ENCODE peak calls at places on chromosomes 13 and 19, in seven cellular contexts. One of them, this sample, is unnamed.

GRCh38 chr19:5977785-5978605 is at the start of gene RANBP3:
- DNase-seq in NCI-H2081 treated with DMSO at 0.1 percent for 48 hours: peak; percentile 95
- DNase-seq in mesothelial cell of epicardium: peak; percentile 98
- DNase-seq in astrocyte of the hippocampus: peak; percentile 100
- DNase-seq in kidney glomerular epithelial cell: peak; percentile 97
- DNase-seq in uterus: peak; percentile 98
- DNase-seq in stimulated activated CD8-positive, alpha-beta memory T cell treated with anti-CD3 and anti-CD28 coated beads, Interleukin-4, amount 100 ng/mL, for 1 hour: peak; percentile 92
- DNase-seq in this sample: peak; percentile 99

GRCh38 chr19:38564981-38565685 is 52.6 kb downstream of the MAP4K1 start:
- DNase-seq in NCI-H2081 treated with DMSO at 0.1 percent for 48 hours: no peak
- DNase-seq in mesothelial cell of epicardium: no peak
- DNase-seq in astrocyte of the hippocampus: peak; percentile 25
- DNase-seq in kidney glomerular epithelial cell: no peak
- DNase-seq in uterus: no peak
- DNase-seq in stimulated activated CD8-positive, alpha-beta memory T cell treated with anti-CD3 and anti-CD28 coated beads, Interleukin-4, amount 100 ng/mL, for 1 hour: no peak
- DNase-seq in this sample: peak; percentile 72

GRCh38 chr13:53217221-53217620 is 188.6 kb downstream of the OLFM4 start:
- DNase-seq in NCI-H2081 treated with DMSO at 0.1 percent for 48 hours: no peak
- DNase-seq in mesothelial cell of epicardium: no peak
- DNase-seq in astrocyte of the hippocampus: no peak
- DNase-seq in kidney glomerular epithelial cell: no peak
- DNase-seq in uterus: no peak
- DNase-seq in stimulated activated CD8-positive, alpha-beta memory T cell treated with anti-CD3 and anti-CD28 coated beads, Interleukin-4, amount 100 ng/mL, for 1 hour: no peak
- DNase-seq in this sample: no peak

GRCh38 chr19:44718441-44719261 is 19.7 kb downstream of the CEACAM16 start:
- DNase-seq in NCI-H2081 treated with DMSO at 0.1 percent for 48 hours: no peak
- DNase-seq in mesothelial cell of epicardium: no peak
- DNase-seq in astrocyte of the hippocampus: peak; percentile 83
- DNase-seq in kidney glomerular epithelial cell: peak; percentile 48
- DNase-seq in uterus: peak; percentile 62
- DNase-seq in stimulated activated CD8-positive, alpha-beta memory T cell treated with anti-CD3 and anti-CD28 coated beads, Interleukin-4, amount 100 ng/mL, for 1 hour: no peak
- DNase-seq in this sample: peak; percentile 79

GRCh38 chr19:1608414-1609391 is 3.4 kb upstream of the UQCR11 start:
- DNase-seq in NCI-H2081 treated with DMSO at 0.1 percent for 48 hours: no peak
- DNase-seq in mesothelial cell of epicardium: no peak
- DNase-seq in astrocyte of the hippocampus: peak; percentile 21
- DNase-seq in kidney glomerular epithelial cell: no peak
- DNase-seq in uterus: no peak
- DNase-seq in stimulated activated CD8-positive, alpha-beta memory T cell treated with anti-CD3 and anti-CD28 coated beads, Interleukin-4, amount 100 ng/mL, for 1 hour: no peak
- DNase-seq in this sample: no peak

GRCh38 chr13:65468628-65469027 is 1761.5 kb downstream of the PCDH9 start:
- DNase-seq in NCI-H2081 treated with DMSO at 0.1 percent for 48 hours: no peak
- DNase-seq in mesothelial cell of epicardium: no peak
- DNase-seq in astrocyte of the hippocampus: no peak
- DNase-seq in kidney glomerular epithelial cell: no peak
- DNase-seq in uterus: no peak
- DNase-seq in stimulated activated CD8-positive, alpha-beta memory T cell treated with anti-CD3 and anti-CD28 coated beads, Interleukin-4, amount 100 ng/mL, for 1 hour: no peak
- DNase-seq in this sample: no peak

GRCh38 chr13:37295046-37295445 is 189.6 kb upstream of the CSNK1A1L start:
- DNase-seq in NCI-H2081 treated with DMSO at 0.1 percent for 48 hours: no peak
- DNase-seq in mesothelial cell of epicardium: no peak
- DNase-seq in astrocyte of the hippocampus: peak; percentile 20
- DNase-seq in kidney glomerular epithelial cell: no peak
- DNase-seq in uterus: no peak
- DNase-seq in stimulated activated CD8-positive, alpha-beta memory T cell treated with anti-CD3 and anti-CD28 coated beads, Interleukin-4, amount 100 ng/mL, for 1 hour: no peak
- DNase-seq in this sample: peak; percentile 71

GRCh38 chr13:23899555-23899954 is 2.3 kb upstream of the C1QTNF9B start:
- DNase-seq in NCI-H2081 treated with DMSO at 0.1 percent for 48 hours: no peak
- DNase-seq in mesothelial cell of epicardium: no peak
- DNase-seq in astrocyte of the hippocampus: peak; percentile 26
- DNase-seq in kidney glomerular epithelial cell: peak; percentile 13
- DNase-seq in uterus: no peak
- DNase-seq in stimulated activated CD8-positive, alpha-beta memory T cell treated with anti-CD3 and anti-CD28 coated beads, Interleukin-4, amount 100 ng/mL, for 1 hour: no peak
- DNase-seq in this sample: peak; percentile 62

GRCh38 chr19:35846038-35846668 is 6.2 kb downstream of the NPHS1 start:
- DNase-seq in NCI-H2081 treated with DMSO at 0.1 percent for 48 hours: no peak
- DNase-seq in mesothelial cell of epicardium: no peak
- DNase-seq in astrocyte of the hippocampus: no peak
- DNase-seq in kidney glomerular epithelial cell: no peak
- DNase-seq in uterus: no peak
- DNase-seq in stimulated activated CD8-positive, alpha-beta memory T cell treated with anti-CD3 and anti-CD28 coated beads, Interleukin-4, amount 100 ng/mL, for 1 hour: no peak
- DNase-seq in this sample: peak; percentile 72

GRCh38 chr13:49494645-49495044 is 1.1 kb upstream of the PHF11 start:
- DNase-seq in NCI-H2081 treated with DMSO at 0.1 percent for 48 hours: no peak
- DNase-seq in mesothelial cell of epicardium: no peak
- DNase-seq in astrocyte of the hippocampus: no peak
- DNase-seq in kidney glomerular epithelial cell: no peak
- DNase-seq in uterus: no peak
- DNase-seq in stimulated activated CD8-positive, alpha-beta memory T cell treated with anti-CD3 and anti-CD28 coated beads, Interleukin-4, amount 100 ng/mL, for 1 hour: no peak
- DNase-seq in this sample: no peak

GRCh38 chr13:88000239-88000638 is 329.1 kb downstream of the SLITRK5 start:
- DNase-seq in NCI-H2081 treated with DMSO at 0.1 percent for 48 hours: no peak
- DNase-seq in mesothelial cell of epicardium: no peak
- DNase-seq in astrocyte of the hippocampus: peak; percentile 26
- DNase-seq in kidney glomerular epithelial cell: no peak
- DNase-seq in uterus: no peak
- DNase-seq in stimulated activated CD8-positive, alpha-beta memory T cell treated with anti-CD3 and anti-CD28 coated beads, Interleukin-4, amount 100 ng/mL, for 1 hour: no peak
- DNase-seq in this sample: no peak

GRCh38 chr19:41367848-41368301 is 3.9 kb upstream of the B9D2 start:
- DNase-seq in NCI-H2081 treated with DMSO at 0.1 percent for 48 hours: no peak
- DNase-seq in mesothelial cell of epicardium: no peak
- DNase-seq in astrocyte of the hippocampus: peak; percentile 90
- DNase-seq in kidney glomerular epithelial cell: peak; percentile 82
- DNase-seq in uterus: no peak
- DNase-seq in stimulated activated CD8-positive, alpha-beta memory T cell treated with anti-CD3 and anti-CD28 coated beads, Interleukin-4, amount 100 ng/mL, for 1 hour: no peak
- DNase-seq in this sample: peak; percentile 90

GRCh38 chr19:46373573-46374359 is 26.9 kb downstream of the PPP5C start:
- DNase-seq in NCI-H2081 treated with DMSO at 0.1 percent for 48 hours: peak; percentile 86
- DNase-seq in mesothelial cell of epicardium: no peak
- DNase-seq in astrocyte of the hippocampus: peak; percentile 95
- DNase-seq in kidney glomerular epithelial cell: peak; percentile 96
- DNase-seq in uterus: peak; percentile 54
- DNase-seq in stimulated activated CD8-positive, alpha-beta memory T cell treated with anti-CD3 and anti-CD28 coated beads, Interleukin-4, amount 100 ng/mL, for 1 hour: no peak
- DNase-seq in this sample: peak; percentile 93

GRCh38 chr19:38514812-38515633 is 81.5 kb downstream of the RYR1 start:
- DNase-seq in NCI-H2081 treated with DMSO at 0.1 percent for 48 hours: no peak
- DNase-seq in mesothelial cell of epicardium: peak; percentile 62
- DNase-seq in astrocyte of the hippocampus: peak; percentile 81
- DNase-seq in kidney glomerular epithelial cell: no peak
- DNase-seq in uterus: peak; percentile 61
- DNase-seq in stimulated activated CD8-positive, alpha-beta memory T cell treated with anti-CD3 and anti-CD28 coated beads, Interleukin-4, amount 100 ng/mL, for 1 hour: peak; percentile 20
- DNase-seq in this sample: peak; percentile 99

GRCh38 chr19:11478167-11479089 is 2.4 kb downstream of the ELAVL3 start:
- DNase-seq in NCI-H2081 treated with DMSO at 0.1 percent for 48 hours: no peak
- DNase-seq in mesothelial cell of epicardium: no peak
- DNase-seq in astrocyte of the hippocampus: no peak
- DNase-seq in kidney glomerular epithelial cell: no peak
- DNase-seq in uterus: no peak
- DNase-seq in stimulated activated CD8-positive, alpha-beta memory T cell treated with anti-CD3 and anti-CD28 coated beads, Interleukin-4, amount 100 ng/mL, for 1 hour: no peak
- DNase-seq in this sample: peak; percentile 86

GRCh38 chr13:33441015-33441414 is 155.5 kb upstream of the STARD13 start:
- DNase-seq in NCI-H2081 treated with DMSO at 0.1 percent for 48 hours: no peak
- DNase-seq in mesothelial cell of epicardium: no peak
- DNase-seq in astrocyte of the hippocampus: peak; percentile 52
- DNase-seq in kidney glomerular epithelial cell: peak; percentile 39
- DNase-seq in uterus: no peak
- DNase-seq in stimulated activated CD8-positive, alpha-beta memory T cell treated with anti-CD3 and anti-CD28 coated beads, Interleukin-4, amount 100 ng/mL, for 1 hour: no peak
- DNase-seq in this sample: peak; percentile 71

GRCh38 chr13:42821437-42821836 is 40.1 kb downstream of the FAM216B start:
- DNase-seq in NCI-H2081 treated with DMSO at 0.1 percent for 48 hours: no peak
- DNase-seq in mesothelial cell of epicardium: no peak
- DNase-seq in astrocyte of the hippocampus: peak; percentile 23
- DNase-seq in kidney glomerular epithelial cell: no peak
- DNase-seq in uterus: no peak
- DNase-seq in stimulated activated CD8-positive, alpha-beta memory T cell treated with anti-CD3 and anti-CD28 coated beads, Interleukin-4, amount 100 ng/mL, for 1 hour: no peak
- DNase-seq in this sample: peak; percentile 29

GRCh38 chr13:108549989-108550388 is 79.4 kb upstream of the MYO16 start:
- DNase-seq in NCI-H2081 treated with DMSO at 0.1 percent for 48 hours: no peak
- DNase-seq in mesothelial cell of epicardium: no peak
- DNase-seq in astrocyte of the hippocampus: no peak
- DNase-seq in kidney glomerular epithelial cell: no peak
- DNase-seq in uterus: no peak
- DNase-seq in stimulated activated CD8-positive, alpha-beta memory T cell treated with anti-CD3 and anti-CD28 coated beads, Interleukin-4, amount 100 ng/mL, for 1 hour: no peak
- DNase-seq in this sample: no peak

GRCh38 chr13:77980592-77980991 is 62.0 kb upstream of the EDNRB start:
- DNase-seq in NCI-H2081 treated with DMSO at 0.1 percent for 48 hours: no peak
- DNase-seq in mesothelial cell of epicardium: no peak
- DNase-seq in astrocyte of the hippocampus: peak; percentile 86
- DNase-seq in kidney glomerular epithelial cell: no peak
- DNase-seq in uterus: no peak
- DNase-seq in stimulated activated CD8-positive, alpha-beta memory T cell treated with anti-CD3 and anti-CD28 coated beads, Interleukin-4, amount 100 ng/mL, for 1 hour: no peak
- DNase-seq in this sample: peak; percentile 15

GRCh38 chr13:91719033-91719432 is 320.6 kb downstream of the GPC5 start:
- DNase-seq in NCI-H2081 treated with DMSO at 0.1 percent for 48 hours: no peak
- DNase-seq in mesothelial cell of epicardium: no peak
- DNase-seq in astrocyte of the hippocampus: peak; percentile 42
- DNase-seq in kidney glomerular epithelial cell: peak; percentile 7
- DNase-seq in uterus: no peak
- DNase-seq in stimulated activated CD8-positive, alpha-beta memory T cell treated with anti-CD3 and anti-CD28 coated beads, Interleukin-4, amount 100 ng/mL, for 1 hour: no peak
- DNase-seq in this sample: peak; percentile 25

GRCh38 chr13:46595918-46596315 is 42.9 kb downstream of the LRCH1 start:
- DNase-seq in NCI-H2081 treated with DMSO at 0.1 percent for 48 hours: no peak
- DNase-seq in mesothelial cell of epicardium: no peak
- DNase-seq in astrocyte of the hippocampus: no peak
- DNase-seq in kidney glomerular epithelial cell: no peak
- DNase-seq in uterus: no peak
- DNase-seq in stimulated activated CD8-positive, alpha-beta memory T cell treated with anti-CD3 and anti-CD28 coated beads, Interleukin-4, amount 100 ng/mL, for 1 hour: no peak
- DNase-seq in this sample: no peak

GRCh38 chr13:112060431-112060830 is 6.5 kb upstream of the SOX1 start:
- DNase-seq in NCI-H2081 treated with DMSO at 0.1 percent for 48 hours: no peak
- DNase-seq in mesothelial cell of epicardium: no peak
- DNase-seq in astrocyte of the hippocampus: no peak
- DNase-seq in kidney glomerular epithelial cell: no peak
- DNase-seq in uterus: no peak
- DNase-seq in stimulated activated CD8-positive, alpha-beta memory T cell treated with anti-CD3 and anti-CD28 coated beads, Interleukin-4, amount 100 ng/mL, for 1 hour: no peak
- DNase-seq in this sample: peak; percentile 55

GRCh38 chr19:4372630-4373367 is 27.5 kb downstream of the SH3GL1 start:
- DNase-seq in NCI-H2081 treated with DMSO at 0.1 percent for 48 hours: no peak
- DNase-seq in mesothelial cell of epicardium: no peak
- DNase-seq in astrocyte of the hippocampus: no peak
- DNase-seq in kidney glomerular epithelial cell: no peak
- DNase-seq in uterus: no peak
- DNase-seq in stimulated activated CD8-positive, alpha-beta memory T cell treated with anti-CD3 and anti-CD28 coated beads, Interleukin-4, amount 100 ng/mL, for 1 hour: no peak
- DNase-seq in this sample: peak; percentile 49

GRCh38 chr19:616732-617526 is 16.4 kb downstream of the POLRMT start:
- DNase-seq in NCI-H2081 treated with DMSO at 0.1 percent for 48 hours: no peak
- DNase-seq in mesothelial cell of epicardium: no peak
- DNase-seq in astrocyte of the hippocampus: no peak
- DNase-seq in kidney glomerular epithelial cell: no peak
- DNase-seq in uterus: no peak
- DNase-seq in stimulated activated CD8-positive, alpha-beta memory T cell treated with anti-CD3 and anti-CD28 coated beads, Interleukin-4, amount 100 ng/mL, for 1 hour: no peak
- DNase-seq in this sample: peak; percentile 83

GRCh38 chr13:94121686-94122085 is 357.8 kb downstream of the DCT start:
- DNase-seq in NCI-H2081 treated with DMSO at 0.1 percent for 48 hours: no peak
- DNase-seq in mesothelial cell of epicardium: no peak
- DNase-seq in astrocyte of the hippocampus: peak; percentile 55
- DNase-seq in kidney glomerular epithelial cell: peak; percentile 84
- DNase-seq in uterus: no peak
- DNase-seq in stimulated activated CD8-positive, alpha-beta memory T cell treated with anti-CD3 and anti-CD28 coated beads, Interleukin-4, amount 100 ng/mL, for 1 hour: no peak
- DNase-seq in this sample: peak; percentile 29

GRCh38 chr19:10817291-10818038 is 18.5 kb downstream of the TMED1 start:
- DNase-seq in NCI-H2081 treated with DMSO at 0.1 percent for 48 hours: no peak
- DNase-seq in mesothelial cell of epicardium: no peak
- DNase-seq in astrocyte of the hippocampus: peak; percentile 25
- DNase-seq in kidney glomerular epithelial cell: no peak
- DNase-seq in uterus: peak; percentile 86
- DNase-seq in stimulated activated CD8-positive, alpha-beta memory T cell treated with anti-CD3 and anti-CD28 coated beads, Interleukin-4, amount 100 ng/mL, for 1 hour: no peak
- DNase-seq in this sample: peak; percentile 98

GRCh38 chr13:47829684-47830083 is 171.4 kb downstream of the SUCLA2 start:
- DNase-seq in NCI-H2081 treated with DMSO at 0.1 percent for 48 hours: no peak
- DNase-seq in mesothelial cell of epicardium: no peak
- DNase-seq in astrocyte of the hippocampus: no peak
- DNase-seq in kidney glomerular epithelial cell: no peak
- DNase-seq in uterus: no peak
- DNase-seq in stimulated activated CD8-positive, alpha-beta memory T cell treated with anti-CD3 and anti-CD28 coated beads, Interleukin-4, amount 100 ng/mL, for 1 hour: no peak
- DNase-seq in this sample: no peak

GRCh38 chr19:50658438-50659317 is 9.4 kb downstream of the C19orf81 start:
- DNase-seq in NCI-H2081 treated with DMSO at 0.1 percent for 48 hours: no peak
- DNase-seq in mesothelial cell of epicardium: peak; percentile 75
- DNase-seq in astrocyte of the hippocampus: peak; percentile 59
- DNase-seq in kidney glomerular epithelial cell: peak; percentile 71
- DNase-seq in uterus: peak; percentile 21
- DNase-seq in stimulated activated CD8-positive, alpha-beta memory T cell treated with anti-CD3 and anti-CD28 coated beads, Interleukin-4, amount 100 ng/mL, for 1 hour: no peak
- DNase-seq in this sample: peak; percentile 99

GRCh38 chr13:48072304-48072703 is 22.6 kb downstream of the MED4 start:
- DNase-seq in NCI-H2081 treated with DMSO at 0.1 percent for 48 hours: no peak
- DNase-seq in mesothelial cell of epicardium: no peak
- DNase-seq in astrocyte of the hippocampus: no peak
- DNase-seq in kidney glomerular epithelial cell: no peak
- DNase-seq in uterus: no peak
- DNase-seq in stimulated activated CD8-positive, alpha-beta memory T cell treated with anti-CD3 and anti-CD28 coated beads, Interleukin-4, amount 100 ng/mL, for 1 hour: no peak
- DNase-seq in this sample: no peak

GRCh38 chr13:28488376-28489005 is 6.4 kb downstream of the FLT1 start:
- DNase-seq in NCI-H2081 treated with DMSO at 0.1 percent for 48 hours: no peak
- DNase-seq in mesothelial cell of epicardium: no peak
- DNase-seq in astrocyte of the hippocampus: no peak
- DNase-seq in kidney glomerular epithelial cell: no peak
- DNase-seq in uterus: no peak
- DNase-seq in stimulated activated CD8-positive, alpha-beta memory T cell treated with anti-CD3 and anti-CD28 coated beads, Interleukin-4, amount 100 ng/mL, for 1 hour: no peak
- DNase-seq in this sample: peak; percentile 81

GRCh38 chr19:53881482-53882390 is at the start of gene PRKCG:
- DNase-seq in NCI-H2081 treated with DMSO at 0.1 percent for 48 hours: no peak
- DNase-seq in mesothelial cell of epicardium: peak; percentile 68
- DNase-seq in astrocyte of the hippocampus: peak; percentile 59
- DNase-seq in kidney glomerular epithelial cell: no peak
- DNase-seq in uterus: no peak
- DNase-seq in stimulated activated CD8-positive, alpha-beta memory T cell treated with anti-CD3 and anti-CD28 coated beads, Interleukin-4, amount 100 ng/mL, for 1 hour: no peak
- DNase-seq in this sample: peak; percentile 85